ENCODE peak calls at places on chromosome 4, in eight cellular contexts. V is NCI-H1092 treated with DMSO at 0.1 percent for 48 hours, S is AG04450, R is HEK293T, U is epithelial cell of prostate, G is fibroblast of the conjunctiva, F is T-helper 9 cell, O is NCI-H774. Q is an unnamed sample.

GRCh38 chr4:108058685-108059440 is 69.2 kb downstream of the HADH start:
- DNase-seq in V (no peak), S (peak), R (no peak), U (peak), G (no peak), F (no peak), O (no peak), Q (peak)

GRCh38 chr4:75916091-75916661 is 13.9 kb upstream of the PPEF2 start:
- DNase-seq in V (peak), S (peak), R (peak), U (no peak), G (peak), F (no peak), O (peak), Q (peak)

GRCh38 chr4:184328022-184328736 is 110.5 kb upstream of the ENPP6 start:
- DNase-seq in V (no peak), S (no peak), R (no peak), U (peak), G (no peak), F (no peak), O (no peak), Q (no peak)

GRCh38 chr4:176238819-176239218 is 30.2 kb downstream of the ASB5 start:
- DNase-seq in V (peak), S (no peak), R (no peak), U (peak), G (no peak), F (no peak), O (no peak), Q (no peak)

GRCh38 chr4:184826315-184827266 is 823 bp upstream of the ACSL1 start:
- DNase-seq in V (peak), S (no peak), R (peak), U (no peak), G (no peak), F (peak), O (peak), Q (no peak)

GRCh38 chr4:2042207-2042946 is 16.8 kb upstream of the NAT8L start:
- DNase-seq in V (no peak), S (no peak), R (peak), U (no peak), G (no peak), F (peak), O (no peak), Q (peak)

GRCh38 chr4:82643994-82644730 is 82.4 kb upstream of the TMEM150C start:
- DNase-seq in V (no peak), S (no peak), R (no peak), U (no peak), G (no peak), F (no peak), O (no peak), Q (no peak)

GRCh38 chr4:127698789-127699200 is 31.4 kb upstream of the SLC25A31 start:
- DNase-seq in V (no peak), S (no peak), R (no peak), U (peak), G (peak), F (no peak), O (no peak), Q (no peak)

GRCh38 chr4:108342325-108342986 is 173.7 kb upstream of the LEF1 start:
- DNase-seq in V (no peak), S (no peak), R (no peak), U (no peak), G (no peak), F (no peak), O (no peak), Q (no peak)

GRCh38 chr4:172962564-172963353 is 205.9 kb upstream of the GALNT7 start:
- DNase-seq in V (peak), S (peak), R (peak), U (peak), G (peak), F (no peak), O (peak), Q (peak)

GRCh38 chr4:84324850-84325249 is 174.2 kb downstream of the NKX6-1 start:
- DNase-seq in V (no peak), S (no peak), R (no peak), U (no peak), G (no peak), F (no peak), O (peak), Q (no peak)

GRCh38 chr4:152117501-152117900 is 356.7 kb upstream of the GATB start:
- DNase-seq in V (no peak), S (no peak), R (no peak), U (no peak), G (no peak), F (no peak), O (no peak), Q (no peak)

GRCh38 chr4:158958489-158959270 is 144.2 kb upstream of the RAPGEF2 start:
- DNase-seq in V (no peak), S (no peak), R (no peak), U (no peak), G (no peak), F (no peak), O (no peak), Q (no peak)

GRCh38 chr4:53908661-53909078 is 155.7 kb downstream of the CHIC2 start:
- DNase-seq in V (peak), S (peak), R (peak), U (no peak), G (peak), F (no peak), O (peak), Q (no peak)

GRCh38 chr4:147548251-147548650 is 67.4 kb downstream of the EDNRA start:
- DNase-seq in V (no peak), S (no peak), R (no peak), U (no peak), G (no peak), F (no peak), O (no peak), Q (no peak)

GRCh38 chr4:120688791-120689190 is 233.7 kb downstream of the PRDM5 start:
- DNase-seq in V (no peak), S (no peak), R (no peak), U (no peak), G (no peak), F (no peak), O (no peak), Q (no peak)

GRCh38 chr4:161438096-161438495 is 725.7 kb downstream of the FSTL5 start:
- DNase-seq in V (no peak), S (no peak), R (no peak), U (no peak), G (no peak), F (no peak), O (no peak), Q (no peak)

GRCh38 chr4:7073526-7074390 is 5.9 kb upstream of the GRPEL1 start:
- DNase-seq in V (peak), S (no peak), R (peak), U (no peak), G (no peak), F (no peak), O (peak), Q (peak)

GRCh38 chr4:111879539-111879938 is 265.7 kb upstream of the FAM241A start:
- DNase-seq in V (no peak), S (no peak), R (no peak), U (no peak), G (no peak), F (no peak), O (no peak), Q (no peak)

GRCh38 chr4:186775867-186776266 is 52.2 kb upstream of the FAT1 start:
- DNase-seq in V (no peak), S (no peak), R (no peak), U (no peak), G (no peak), F (no peak), O (no peak), Q (no peak)

GRCh38 chr4:185311113-185311888 is 84.4 kb downstream of the LRP2BP start:
- DNase-seq in V (no peak), S (no peak), R (no peak), U (no peak), G (no peak), F (no peak), O (no peak), Q (no peak)

GRCh38 chr4:40317921-40318658 is 17.0 kb upstream of the CHRNA9 start:
- DNase-seq in V (no peak), S (no peak), R (no peak), U (no peak), G (no peak), F (no peak), O (no peak), Q (no peak)

GRCh38 chr4:104901438-104901837 is 245.2 kb upstream of the TET2 start:
- DNase-seq in V (peak), S (no peak), R (no peak), U (no peak), G (no peak), F (no peak), O (no peak), Q (no peak)

GRCh38 chr4:84924439-84924838 is 42.1 kb downstream of the WDFY3 start:
- DNase-seq in V (no peak), S (no peak), R (no peak), U (no peak), G (no peak), F (no peak), O (no peak), Q (peak)

GRCh38 chr4:2886161-2886560 is 42.5 kb downstream of the ADD1 start:
- DNase-seq in V (no peak), S (no peak), R (no peak), U (no peak), G (no peak), F (no peak), O (no peak), Q (no peak)

GRCh38 chr4:152515678-152516077 is 20.2 kb downstream of the FBXW7 start:
- DNase-seq in V (no peak), S (peak), R (no peak), U (no peak), G (peak), F (no peak), O (no peak), Q (no peak)

Q was measured in T47D.